ENCODE peak calls at places on chromosomes 12 and 14, in five cellular contexts. E, N, C, Z and H are unnamed samples.
A peak's percentile ranks its signal among the peaks of the same experiment; 100 is the strongest.

GRCh38 chr14:65237023-65237814 is 134.9 kb upstream of the MAX start:
- DNase-seq in E (no peak), N (no peak), C (peak; percentile 75), Z (no peak), H (no peak)

GRCh38 chr12:47236109-47236714 is 156.5 kb upstream of the AMIGO2 start:
- DNase-seq in E (peak; percentile 86), N (no peak), C (peak; percentile 91), Z (no peak), H (peak; percentile 34)

GRCh38 chr14:43175896-43176295 is 1331.2 kb downstream of the FSCB start:
- DNase-seq in E (no peak), N (no peak), C (no peak), Z (no peak), H (no peak)

GRCh38 chr14:106844608-106845285 is 1318.4 kb downstream of the TMEM121 start:
- DNase-seq in E (peak; percentile 49), N (peak; percentile 88), C (no peak), Z (peak; percentile 75), H (no peak)

GRCh38 chr12:43638786-43639185 is 86.8 kb upstream of the ADAMTS20 start:
- DNase-seq in E (peak; percentile 78), N (no peak), C (no peak), Z (no peak), H (no peak)

GRCh38 chr14:47149326-47149725 is 497.7 kb upstream of the RPL10L start:
- DNase-seq in E (no peak), N (no peak), C (no peak), Z (no peak), H (no peak)

GRCh38 chr12:51246254-51246853 is 7.7 kb downstream of the DAZAP2 start:
- DNase-seq in E (no peak), N (peak; percentile 37), C (peak; percentile 90), Z (peak; percentile 73), H (no peak)

GRCh38 chr12:26125451-26126339 is 858 bp upstream of the BHLHE41 start:
- DNase-seq in E (peak; percentile 98), N (peak; percentile 86), C (peak; percentile 76), Z (peak; percentile 27), H (peak; percentile 75)

GRCh38 chr12:6354539-6355393 is 12.9 kb upstream of the TNFRSF1A start:
- DNase-seq in E (no peak), N (peak; percentile 73), C (no peak), Z (no peak), H (no peak)

GRCh38 chr14:20707622-20708021 is 19.1 kb downstream of the ANG start:
- DNase-seq in E (peak; percentile 32), N (no peak), C (peak; percentile 86), Z (no peak), H (no peak)

GRCh38 chr12:26732010-26732908 is 100.7 kb downstream of the ITPR2 start:
- DNase-seq in E (no peak), N (no peak), C (no peak), Z (peak; percentile 20), H (no peak)

GRCh38 chr12:109758406-109759075 is 44.9 kb downstream of the FAM222A start:
- DNase-seq in E (no peak), N (no peak), C (no peak), Z (no peak), H (no peak)

GRCh38 chr14:60768602-60769001 is 34.0 kb downstream of the MNAT1 start:
- DNase-seq in E (no peak), N (no peak), C (no peak), Z (no peak), H (no peak)

GRCh38 chr12:96241484-96242256 is 47.5 kb downstream of the ELK3 start:
- DNase-seq in E (no peak), N (peak; percentile 44), C (peak; percentile 62), Z (peak; percentile 56), H (no peak)

GRCh38 chr14:105880616-105881015 is 354.2 kb downstream of the TMEM121 start:
- DNase-seq in E (no peak), N (no peak), C (no peak), Z (no peak), H (no peak)

GRCh38 chr12:89059061-89059460 is 293.2 kb downstream of the DUSP6 start:
- DNase-seq in E (no peak), N (no peak), C (no peak), Z (no peak), H (no peak)

GRCh38 chr12:110585231-110585799 is 2.2 kb upstream of the PPTC7 start:
- DNase-seq in E (peak; percentile 54), N (no peak), C (peak; percentile 57), Z (peak; percentile 84), H (no peak)

GRCh38 chr12:4164591-4165558 is 108.7 kb upstream of the CCND2 start:
- DNase-seq in E (peak; percentile 57), N (peak; percentile 55), C (peak; percentile 74), Z (peak; percentile 85), H (peak; percentile 29)

GRCh38 chr14:61528591-61529021 is 166.7 kb upstream of the HIF1A start:
- DNase-seq in E (peak; percentile 89), N (no peak), C (peak; percentile 76), Z (no peak), H (peak; percentile 85)

GRCh38 chr12:91181053-91181452 is 1.6 kb downstream of the DCN start:
- DNase-seq in E (no peak), N (peak; percentile 6), C (peak; percentile 62), Z (no peak), H (no peak)

GRCh38 chr12:123404581-123404980 is 20.6 kb downstream of the KMT5A start:
- DNase-seq in E (no peak), N (no peak), C (no peak), Z (no peak), H (no peak)

GRCh38 chr12:29616664-29617409 is 119.4 kb upstream of the OVCH1 start:
- DNase-seq in E (peak; percentile 92), N (peak; percentile 60), C (peak; percentile 78), Z (no peak), H (peak; percentile 38)

GRCh38 chr14:60328588-60328987 is 79.6 kb downstream of the PPM1A start:
- DNase-seq in E (no peak), N (no peak), C (no peak), Z (no peak), H (no peak)

GRCh38 chr12:57464569-57464968 is 5.0 kb downstream of the GLI1 start:
- DNase-seq in E (no peak), N (no peak), C (no peak), Z (no peak), H (no peak)

GRCh38 chr12:92640686-92641085 is 62.1 kb upstream of the PLEKHG7 start:
- DNase-seq in E (no peak), N (no peak), C (peak; percentile 35), Z (no peak), H (no peak)

GRCh38 chr14:81765654-81766275 is 232.1 kb upstream of the SEL1L start:
- DNase-seq in E (no peak), N (no peak), C (no peak), Z (peak; percentile 2), H (no peak)

GRCh38 chr14:56189306-56189705 is 71.1 kb downstream of the PELI2 start:
- DNase-seq in E (peak; percentile 81), N (peak; percentile 58), C (peak; percentile 70), Z (no peak), H (peak; percentile 82)

GRCh38 chr14:53963491-53964227 is 7.0 kb upstream of the BMP4 start:
- DNase-seq in E (no peak), N (peak; percentile 62), C (peak; percentile 50), Z (no peak), H (no peak)

GRCh38 chr14:95998656-95999055 is 40.5 kb upstream of the C14orf132 start:
- DNase-seq in E (no peak), N (no peak), C (peak; percentile 62), Z (no peak), H (no peak)

GRCh38 chr12:40717576-40717975 is 25.3 kb downstream of the CNTN1 start:
- DNase-seq in E (no peak), N (no peak), C (no peak), Z (no peak), H (no peak)

GRCh38 chr14:81301371-81301770 is 80.6 kb upstream of the GTF2A1 start:
- DNase-seq in E (no peak), N (no peak), C (no peak), Z (no peak), H (no peak)

GRCh38 chr12:116055895-116056607 is 221.4 kb downstream of the MED13L start:
- DNase-seq in E (no peak), N (no peak), C (no peak), Z (peak; percentile 21), H (no peak)

GRCh38 chr12:64824500-64825142 is at the start of gene TBC1D30:
- DNase-seq in E (no peak), N (peak; percentile 9), C (peak; percentile 41), Z (peak; percentile 9), H (no peak)

GRCh38 chr12:7157391-7157790 is 27.2 kb downstream of the CLSTN3 start:
- DNase-seq in E (no peak), N (no peak), C (no peak), Z (no peak), H (no peak)

GRCh38 chr14:60981626-60982455 is 796 bp downstream of the SLC38A6 start:
- DNase-seq in E (peak; percentile 70), N (no peak), C (peak; percentile 92), Z (peak; percentile 17), H (peak; percentile 64)

GRCh38 chr14:30608533-30609006 is 13.5 kb upstream of the SCFD1 start:
- DNase-seq in E (peak; percentile 56), N (peak; percentile 80), C (peak; percentile 15), Z (no peak), H (peak; percentile 55)
- H3K36me3 ChIP-seq in E (peaks cover 21% of the 10 kb centered on the region), N (peaks cover 3% of the 10 kb centered on the region), C (peaks cover 28% of the 10 kb centered on the region), Z (peaks cover 39% of the 10 kb centered on the region), H (no peaks in the 10 kb centered on the region)

GRCh38 chr12:71904629-71905028 is 34.0 kb upstream of the TPH2 start:
- DNase-seq in E (no peak), N (no peak), C (peak; percentile 9), Z (no peak), H (no peak)
- H3K36me3 ChIP-seq in E (peaks cover 10% of the 10 kb centered on the region), N (peaks cover 15% of the 10 kb centered on the region), C (peaks cover 25% of the 10 kb centered on the region), Z (peaks cover 82% of the 10 kb centered on the region), H (no peaks in the 10 kb centered on the region)

GRCh38 chr14:104702673-104703072 is 13.3 kb downstream of the INF2 start:
- DNase-seq in E (no peak), N (no peak), C (no peak), Z (no peak), H (no peak)

GRCh38 chr14:104700224-104700623 is 10.8 kb downstream of the INF2 start:
- DNase-seq in E (no peak), N (no peak), C (no peak), Z (no peak), H (no peak)

GRCh38 chr14:104700747-104701215 is 11.4 kb downstream of the INF2 start:
- DNase-seq in E (no peak), N (no peak), C (no peak), Z (no peak), H (no peak)

GRCh38 chr14:104702106-104702505 is 12.7 kb downstream of the INF2 start:
- DNase-seq in E (no peak), N (no peak), C (no peak), Z (no peak), H (no peak)

GRCh38 chr14:104701383-104702076 is 12.1 kb downstream of the INF2 start:
- DNase-seq in E (no peak), N (no peak), C (no peak), Z (no peak), H (no peak)
- H3K36me3 ChIP-seq in E (peaks cover 10% of the 10 kb centered on the region), N (peaks cover 10% of the 10 kb centered on the region), C (no peaks in the 10 kb centered on the region), Z (peaks cover 11% of the 10 kb centered on the region), H (peaks cover 3% of the 10 kb centered on the region)

DNA sequence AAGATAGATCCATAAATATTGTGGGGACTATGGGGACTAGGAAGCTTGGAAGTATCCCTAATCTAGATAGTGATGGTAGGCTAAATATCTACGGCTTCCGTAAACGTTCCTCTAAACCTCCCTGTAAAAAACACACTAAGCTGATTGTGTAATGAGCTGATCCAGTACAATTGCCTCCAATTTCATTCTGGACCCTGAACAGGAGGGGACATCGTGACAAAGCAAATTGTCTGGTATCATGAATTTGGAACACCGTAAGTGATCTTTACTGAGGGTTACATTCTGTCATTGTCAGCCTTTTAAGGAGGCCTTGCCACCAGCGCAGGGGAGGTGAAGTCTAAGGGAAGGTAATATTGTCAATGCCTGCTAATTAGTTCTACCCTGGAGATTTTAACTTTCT is 514 bp upstream of the MGST1 start:
- DNase-seq in E (no peak), N (peak; percentile 56), C (no peak), Z (no peak), H (no peak)
- H3K36me3 ChIP-seq in E (no peaks in the 10 kb centered on the region), N (no peaks in the 10 kb centered on the region), C (no peaks in the 10 kb centered on the region), Z (no peaks in the 10 kb centered on the region), H (no peaks in the 10 kb centered on the region)